ENCODE peak calls at places on chromosomes 5 and 9, in ten cellular contexts. One of them, this sample, is unnamed.
A peak's percentile ranks its signal among the peaks of the same experiment; 100 is the strongest.

GRCh38 chr5:39598641-39599248 is 174.0 kb upstream of the DAB2 start:
- DNase-seq in heart right ventricle: no peak
- DNase-seq in activated CD8-positive, alpha-beta T cell treated with anti-CD3 and anti-CD28 coated beads for 36 hours: no peak
- DNase-seq in GM13976: no peak
- DNase-seq in fibroblast of lung: no peak
- DNase-seq in fibroblast of pulmonary artery: no peak
- DNase-seq in AG04449: no peak
- DNase-seq in upper lobe of right lung: no peak
- DNase-seq in right lobe of liver: no peak
- DNase-seq in fibroblast of mammary gland: no peak
- DNase-seq in this sample: no peak

GRCh38 chr5:174448662-174449061 is 275.7 kb upstream of the MSX2 start:
- DNase-seq in heart right ventricle: no peak
- DNase-seq in activated CD8-positive, alpha-beta T cell treated with anti-CD3 and anti-CD28 coated beads for 36 hours: no peak
- DNase-seq in GM13976: no peak
- DNase-seq in fibroblast of lung: peak; percentile 70
- DNase-seq in fibroblast of pulmonary artery: no peak
- DNase-seq in AG04449: no peak
- DNase-seq in upper lobe of right lung: no peak
- DNase-seq in right lobe of liver: no peak
- DNase-seq in fibroblast of mammary gland: no peak
- DNase-seq in this sample: no peak

GRCh38 chr9:114396558-114397218 is 8.9 kb upstream of the AKNA start:
- DNase-seq in heart right ventricle: peak; percentile 34
- DNase-seq in activated CD8-positive, alpha-beta T cell treated with anti-CD3 and anti-CD28 coated beads for 36 hours: no peak
- DNase-seq in GM13976: no peak
- DNase-seq in fibroblast of lung: peak; percentile 14
- DNase-seq in fibroblast of pulmonary artery: peak; percentile 71
- DNase-seq in AG04449: no peak
- DNase-seq in upper lobe of right lung: no peak
- DNase-seq in right lobe of liver: no peak
- DNase-seq in fibroblast of mammary gland: peak; percentile 52
- DNase-seq in this sample: no peak

GRCh38 chr5:59312223-59312622 is 581.3 kb downstream of the PDE4D start:
- DNase-seq in heart right ventricle: no peak
- DNase-seq in activated CD8-positive, alpha-beta T cell treated with anti-CD3 and anti-CD28 coated beads for 36 hours: no peak
- DNase-seq in GM13976: no peak
- DNase-seq in fibroblast of lung: no peak
- DNase-seq in fibroblast of pulmonary artery: no peak
- DNase-seq in AG04449: no peak
- DNase-seq in upper lobe of right lung: no peak
- DNase-seq in right lobe of liver: no peak
- DNase-seq in fibroblast of mammary gland: no peak
- DNase-seq in this sample: no peak

GRCh38 chr5:149128023-149128875 is 13.0 kb upstream of the ABLIM3 start:
- DNase-seq in heart right ventricle: no peak
- DNase-seq in activated CD8-positive, alpha-beta T cell treated with anti-CD3 and anti-CD28 coated beads for 36 hours: peak; percentile 34
- DNase-seq in GM13976: peak; percentile 44
- DNase-seq in fibroblast of lung: no peak
- DNase-seq in fibroblast of pulmonary artery: peak; percentile 62
- DNase-seq in AG04449: no peak
- DNase-seq in upper lobe of right lung: no peak
- DNase-seq in right lobe of liver: no peak
- DNase-seq in fibroblast of mammary gland: peak; percentile 45
- DNase-seq in this sample: peak; percentile 40

GRCh38 chr5:135034186-135034962 is at the start of gene PITX1:
- DNase-seq in heart right ventricle: no peak
- DNase-seq in activated CD8-positive, alpha-beta T cell treated with anti-CD3 and anti-CD28 coated beads for 36 hours: peak; percentile 52
- DNase-seq in GM13976: peak; percentile 60
- DNase-seq in fibroblast of lung: peak; percentile 22
- DNase-seq in fibroblast of pulmonary artery: peak; percentile 5
- DNase-seq in AG04449: no peak
- DNase-seq in upper lobe of right lung: no peak
- DNase-seq in right lobe of liver: peak; percentile 46
- DNase-seq in fibroblast of mammary gland: peak; percentile 8
- DNase-seq in this sample: no peak

GRCh38 chr9:36798350-36799065 is 225.8 kb downstream of the MELK start:
- DNase-seq in heart right ventricle: no peak
- DNase-seq in activated CD8-positive, alpha-beta T cell treated with anti-CD3 and anti-CD28 coated beads for 36 hours: no peak
- DNase-seq in GM13976: no peak
- DNase-seq in fibroblast of lung: no peak
- DNase-seq in fibroblast of pulmonary artery: no peak
- DNase-seq in AG04449: no peak
- DNase-seq in upper lobe of right lung: no peak
- DNase-seq in right lobe of liver: no peak
- DNase-seq in fibroblast of mammary gland: no peak
- DNase-seq in this sample: no peak

GRCh38 chr9:131590449-131590848 is 45.1 kb downstream of the PRRT1B start:
- DNase-seq in heart right ventricle: no peak
- DNase-seq in activated CD8-positive, alpha-beta T cell treated with anti-CD3 and anti-CD28 coated beads for 36 hours: peak; percentile 40
- DNase-seq in GM13976: no peak
- DNase-seq in fibroblast of lung: no peak
- DNase-seq in fibroblast of pulmonary artery: no peak
- DNase-seq in AG04449: no peak
- DNase-seq in upper lobe of right lung: no peak
- DNase-seq in right lobe of liver: peak; percentile 49
- DNase-seq in fibroblast of mammary gland: no peak
- DNase-seq in this sample: no peak

GRCh38 chr5:55923177-55923872 is 71.4 kb downstream of the IL6ST start:
- DNase-seq in heart right ventricle: peak; percentile 23
- DNase-seq in activated CD8-positive, alpha-beta T cell treated with anti-CD3 and anti-CD28 coated beads for 36 hours: peak; percentile 39
- DNase-seq in GM13976: no peak
- DNase-seq in fibroblast of lung: no peak
- DNase-seq in fibroblast of pulmonary artery: peak; percentile 62
- DNase-seq in AG04449: no peak
- DNase-seq in upper lobe of right lung: no peak
- DNase-seq in right lobe of liver: no peak
- DNase-seq in fibroblast of mammary gland: no peak
- DNase-seq in this sample: no peak

GRCh38 chr5:55919625-55920024 is 68.5 kb downstream of the IL31RA start:
- DNase-seq in heart right ventricle: no peak
- DNase-seq in activated CD8-positive, alpha-beta T cell treated with anti-CD3 and anti-CD28 coated beads for 36 hours: no peak
- DNase-seq in GM13976: peak; percentile 10
- DNase-seq in fibroblast of lung: no peak
- DNase-seq in fibroblast of pulmonary artery: no peak
- DNase-seq in AG04449: no peak
- DNase-seq in upper lobe of right lung: no peak
- DNase-seq in right lobe of liver: no peak
- DNase-seq in fibroblast of mammary gland: no peak
- DNase-seq in this sample: peak; percentile 15

GRCh38 chr5:55918097-55919035 is 67.2 kb downstream of the IL31RA start:
- DNase-seq in heart right ventricle: no peak
- DNase-seq in activated CD8-positive, alpha-beta T cell treated with anti-CD3 and anti-CD28 coated beads for 36 hours: peak; percentile 52
- DNase-seq in GM13976: peak; percentile 10
- DNase-seq in fibroblast of lung: no peak
- DNase-seq in fibroblast of pulmonary artery: no peak
- DNase-seq in AG04449: no peak
- DNase-seq in upper lobe of right lung: no peak
- DNase-seq in right lobe of liver: no peak
- DNase-seq in fibroblast of mammary gland: no peak
- DNase-seq in this sample: peak; percentile 10

GRCh38 chr5:55921617-55922016 is 70.5 kb downstream of the IL31RA start:
- DNase-seq in heart right ventricle: no peak
- DNase-seq in activated CD8-positive, alpha-beta T cell treated with anti-CD3 and anti-CD28 coated beads for 36 hours: no peak
- DNase-seq in GM13976: peak; percentile 1
- DNase-seq in fibroblast of lung: no peak
- DNase-seq in fibroblast of pulmonary artery: no peak
- DNase-seq in AG04449: no peak
- DNase-seq in upper lobe of right lung: no peak
- DNase-seq in right lobe of liver: no peak
- DNase-seq in fibroblast of mammary gland: no peak
- DNase-seq in this sample: no peak

DNA sequence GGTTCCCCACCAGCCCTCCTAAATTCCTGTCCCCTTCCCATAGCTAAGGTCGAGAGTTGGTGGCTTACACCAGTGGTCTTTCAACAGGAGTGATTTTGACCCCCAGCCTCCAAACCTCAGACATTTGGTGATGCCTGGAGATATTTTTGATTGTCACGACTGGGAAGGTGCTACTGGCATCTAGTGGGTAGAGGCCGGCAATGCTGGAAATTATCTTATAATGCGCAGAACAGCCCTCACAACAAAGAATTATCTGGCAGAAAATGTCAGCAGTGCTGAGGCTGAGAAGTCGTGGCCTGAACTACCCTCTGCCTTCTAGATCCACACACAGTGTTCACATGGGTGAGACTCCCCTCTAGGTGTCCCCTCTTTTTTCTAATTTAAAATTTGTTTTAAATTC is 69.6 kb downstream of the IL31RA start:
- DNase-seq in heart right ventricle: no peak
- DNase-seq in activated CD8-positive, alpha-beta T cell treated with anti-CD3 and anti-CD28 coated beads for 36 hours: peak; percentile 20
- DNase-seq in GM13976: peak; percentile 2
- DNase-seq in fibroblast of lung: no peak
- DNase-seq in fibroblast of pulmonary artery: peak; percentile 35
- DNase-seq in AG04449: no peak
- DNase-seq in upper lobe of right lung: no peak
- DNase-seq in right lobe of liver: no peak
- DNase-seq in fibroblast of mammary gland: no peak
- DNase-seq in this sample: peak; percentile 5
- TF ChIP-seq CTCF in heart right ventricle: no peak
- TF ChIP-seq CTCF in activated CD8-positive, alpha-beta T cell treated with anti-CD3 and anti-CD28 coated beads for 36 hours: no peak
- TF ChIP-seq CTCF in GM13976: no peak
- TF ChIP-seq CTCF in fibroblast of lung: peak; percentile 65
- TF ChIP-seq CTCF in fibroblast of pulmonary artery: peak; percentile 46
- TF ChIP-seq CTCF in AG04449: peak; percentile 41
- TF ChIP-seq CTCF in upper lobe of right lung: no peak
- TF ChIP-seq CTCF in right lobe of liver: no peak
- TF ChIP-seq CTCF in fibroblast of mammary gland: peak; percentile 59
- TF ChIP-seq CTCF in this sample: peak; percentile 1

DNA sequence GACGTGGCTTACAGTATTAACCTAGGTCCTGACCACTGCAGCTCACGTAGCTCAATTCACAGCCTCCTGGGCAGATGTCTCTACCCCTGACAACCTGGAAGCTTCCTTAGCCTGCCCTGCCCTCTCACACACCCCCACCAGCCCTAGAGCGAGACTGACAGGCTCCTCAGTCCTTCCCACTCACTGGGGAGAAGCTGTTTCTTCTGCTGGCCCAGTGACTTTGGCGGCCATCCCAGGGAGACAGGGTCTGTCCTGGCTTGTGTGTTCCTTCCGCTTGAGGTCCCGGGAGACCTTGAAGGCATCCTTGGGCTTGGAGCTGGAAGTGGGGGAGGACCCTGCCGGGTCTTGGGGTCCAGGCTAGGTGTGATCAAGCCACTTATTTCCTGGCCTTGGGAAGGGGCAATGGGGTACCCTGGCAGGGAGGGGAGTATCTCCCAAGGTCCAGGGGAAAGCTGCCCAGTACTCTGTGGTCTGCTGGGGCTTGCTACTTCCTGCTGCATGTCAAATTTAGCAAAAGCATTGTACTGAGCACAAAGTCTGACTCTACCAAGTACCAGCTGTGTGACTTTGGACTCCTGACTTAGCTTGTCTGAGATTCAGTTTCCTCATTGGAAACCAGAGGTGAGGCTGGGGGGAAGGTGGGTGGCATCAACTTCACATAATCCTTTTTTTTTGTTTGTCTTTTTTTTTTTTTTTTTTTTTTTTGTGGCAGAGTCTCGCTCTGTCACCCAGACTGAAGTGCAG is 1.9 kb downstream of the MIGA2 start:
- DNase-seq in heart right ventricle: peak; percentile 65
- DNase-seq in activated CD8-positive, alpha-beta T cell treated with anti-CD3 and anti-CD28 coated beads for 36 hours: no peak
- DNase-seq in GM13976: no peak
- DNase-seq in fibroblast of lung: no peak
- DNase-seq in fibroblast of pulmonary artery: peak; percentile 26
- DNase-seq in AG04449: no peak
- DNase-seq in upper lobe of right lung: no peak
- DNase-seq in right lobe of liver: no peak
- DNase-seq in fibroblast of mammary gland: no peak
- DNase-seq in this sample: no peak
- TF ChIP-seq CTCF in heart right ventricle: no peak
- TF ChIP-seq CTCF in activated CD8-positive, alpha-beta T cell treated with anti-CD3 and anti-CD28 coated beads for 36 hours: no peak
- TF ChIP-seq CTCF in GM13976: no peak
- TF ChIP-seq CTCF in fibroblast of lung: no peak
- TF ChIP-seq CTCF in fibroblast of pulmonary artery: no peak
- TF ChIP-seq CTCF in AG04449: no peak
- TF ChIP-seq CTCF in upper lobe of right lung: no peak
- TF ChIP-seq CTCF in right lobe of liver: no peak
- TF ChIP-seq CTCF in fibroblast of mammary gland: no peak
- TF ChIP-seq CTCF in this sample: no peak

GRCh38 chr5:10553476-10553875 is 10.4 kb upstream of the ANKRD33B start:
- DNase-seq in heart right ventricle: no peak
- DNase-seq in activated CD8-positive, alpha-beta T cell treated with anti-CD3 and anti-CD28 coated beads for 36 hours: no peak
- DNase-seq in GM13976: no peak
- DNase-seq in fibroblast of lung: no peak
- DNase-seq in fibroblast of pulmonary artery: no peak
- DNase-seq in AG04449: no peak
- DNase-seq in upper lobe of right lung: no peak
- DNase-seq in right lobe of liver: no peak
- DNase-seq in fibroblast of mammary gland: no peak
- DNase-seq in this sample: no peak

GRCh38 chr5:10550222-10550995 is 13.5 kb upstream of the ANKRD33B start:
- DNase-seq in heart right ventricle: no peak
- DNase-seq in activated CD8-positive, alpha-beta T cell treated with anti-CD3 and anti-CD28 coated beads for 36 hours: no peak
- DNase-seq in GM13976: no peak
- DNase-seq in fibroblast of lung: peak; percentile 30
- DNase-seq in fibroblast of pulmonary artery: peak; percentile 35
- DNase-seq in AG04449: no peak
- DNase-seq in upper lobe of right lung: peak; percentile 22
- DNase-seq in right lobe of liver: no peak
- DNase-seq in fibroblast of mammary gland: no peak
- DNase-seq in this sample: no peak

GRCh38 chr5:10555134-10555733 is 8.6 kb upstream of the ANKRD33B start:
- DNase-seq in heart right ventricle: no peak
- DNase-seq in activated CD8-positive, alpha-beta T cell treated with anti-CD3 and anti-CD28 coated beads for 36 hours: no peak
- DNase-seq in GM13976: no peak
- DNase-seq in fibroblast of lung: peak; percentile 89
- DNase-seq in fibroblast of pulmonary artery: peak; percentile 51
- DNase-seq in AG04449: no peak
- DNase-seq in upper lobe of right lung: no peak
- DNase-seq in right lobe of liver: no peak
- DNase-seq in fibroblast of mammary gland: peak; percentile 92
- DNase-seq in this sample: no peak

GRCh38 chr5:10548418-10549122 is 15.3 kb upstream of the ANKRD33B start:
- DNase-seq in heart right ventricle: no peak
- DNase-seq in activated CD8-positive, alpha-beta T cell treated with anti-CD3 and anti-CD28 coated beads for 36 hours: no peak
- DNase-seq in GM13976: no peak
- DNase-seq in fibroblast of lung: no peak
- DNase-seq in fibroblast of pulmonary artery: no peak
- DNase-seq in AG04449: no peak
- DNase-seq in upper lobe of right lung: peak; percentile 28
- DNase-seq in right lobe of liver: no peak
- DNase-seq in fibroblast of mammary gland: no peak
- DNase-seq in this sample: no peak

GRCh38 chr5:10552183-10553143 is 11.4 kb upstream of the ANKRD33B start:
- DNase-seq in heart right ventricle: no peak
- DNase-seq in activated CD8-positive, alpha-beta T cell treated with anti-CD3 and anti-CD28 coated beads for 36 hours: no peak
- DNase-seq in GM13976: peak; percentile 59
- DNase-seq in fibroblast of lung: peak; percentile 77
- DNase-seq in fibroblast of pulmonary artery: no peak
- DNase-seq in AG04449: no peak
- DNase-seq in upper lobe of right lung: no peak
- DNase-seq in right lobe of liver: no peak
- DNase-seq in fibroblast of mammary gland: no peak
- DNase-seq in this sample: peak; percentile 60
- TF ChIP-seq CTCF in heart right ventricle: no peak
- TF ChIP-seq CTCF in activated CD8-positive, alpha-beta T cell treated with anti-CD3 and anti-CD28 coated beads for 36 hours: no peak
- TF ChIP-seq CTCF in GM13976: no peak
- TF ChIP-seq CTCF in fibroblast of lung: no peak
- TF ChIP-seq CTCF in fibroblast of pulmonary artery: no peak
- TF ChIP-seq CTCF in AG04449: no peak
- TF ChIP-seq CTCF in upper lobe of right lung: no peak
- TF ChIP-seq CTCF in right lobe of liver: no peak
- TF ChIP-seq CTCF in fibroblast of mammary gland: no peak
- TF ChIP-seq CTCF in this sample: no peak

GRCh38 chr9:134168731-134169130 is 4.4 kb upstream of the RNU6ATAC start:
- DNase-seq in heart right ventricle: no peak
- DNase-seq in activated CD8-positive, alpha-beta T cell treated with anti-CD3 and anti-CD28 coated beads for 36 hours: peak; percentile 30
- DNase-seq in GM13976: no peak
- DNase-seq in fibroblast of lung: no peak
- DNase-seq in fibroblast of pulmonary artery: peak; percentile 8
- DNase-seq in AG04449: no peak
- DNase-seq in upper lobe of right lung: no peak
- DNase-seq in right lobe of liver: no peak
- DNase-seq in fibroblast of mammary gland: no peak
- DNase-seq in this sample: no peak
- TF ChIP-seq CTCF in heart right ventricle: no peak
- TF ChIP-seq CTCF in activated CD8-positive, alpha-beta T cell treated with anti-CD3 and anti-CD28 coated beads for 36 hours: no peak
- TF ChIP-seq CTCF in GM13976: no peak
- TF ChIP-seq CTCF in fibroblast of lung: peak; percentile 21
- TF ChIP-seq CTCF in fibroblast of pulmonary artery: peak; percentile 8
- TF ChIP-seq CTCF in AG04449: no peak
- TF ChIP-seq CTCF in upper lobe of right lung: no peak
- TF ChIP-seq CTCF in right lobe of liver: no peak
- TF ChIP-seq CTCF in fibroblast of mammary gland: no peak
- TF ChIP-seq CTCF in this sample: no peak

This sample was measured in GM10248.